ENCODE peak calls at places on chromosomes 2 and 18, in four cellular contexts. W is astrocyte of the spinal cord, F is HCT116, Y is fibroblast of lung. V is an unnamed sample.

GRCh38 chr2:229539628-229540027 is 174.7 kb downstream of the DNER start:
- DNase-seq in W (peak), F (no peak), Y (peak), V (no peak)

GRCh38 chr2:24816404-24816803 is 23.2 kb downstream of the CENPO start:
- DNase-seq in W (no peak), F (no peak), Y (no peak), V (no peak)

GRCh38 chr2:85173909-85174308 is 40.7 kb downstream of the TCF7L1 start:
- DNase-seq in W (no peak), F (no peak), Y (no peak), V (no peak)

GRCh38 chr2:176781570-176782217 is 430.9 kb upstream of the HNRNPA3 start:
- DNase-seq in W (no peak), F (no peak), Y (no peak), V (no peak)

GRCh38 chr2:157375384-157375783 is 49.8 kb upstream of the ERMN start:
- DNase-seq in W (no peak), F (no peak), Y (no peak), V (no peak)

GRCh38 chr2:237964578-237965404 is 2.0 kb upstream of the UBE2F start:
- DNase-seq in W (no peak), F (no peak), Y (peak), V (peak)

GRCh38 chr2:24337958-24338357 is 22.4 kb downstream of the ITSN2 start:
- DNase-seq in W (no peak), F (no peak), Y (no peak), V (no peak)

GRCh38 chr18:79366177-79367094 is 29.3 kb upstream of the NFATC1 start:
- DNase-seq in W (peak), F (no peak), Y (peak), V (peak)

GRCh38 chr2:169761251-169761969 is 27.8 kb downstream of the KLHL23 start:
- DNase-seq in W (no peak), F (no peak), Y (no peak), V (no peak)

GRCh38 chr2:177964892-177965291 is 107.7 kb downstream of the PDE11A start:
- DNase-seq in W (no peak), F (no peak), Y (no peak), V (no peak)

GRCh38 chr2:45024600-45025291 is 15.5 kb upstream of the SIX2 start:
- DNase-seq in W (peak), F (peak), Y (peak), V (peak)

GRCh38 chr2:174176898-174177297 is 71.4 kb downstream of the OLA1 start:
- DNase-seq in W (peak), F (no peak), Y (peak), V (no peak)

GRCh38 chr2:129170570-129170969 is 808.9 kb upstream of the RAB6C start:
- DNase-seq in W (no peak), F (no peak), Y (no peak), V (no peak)

GRCh38 chr2:86238354-86238753 is 39.1 kb downstream of the MRPL35 start:
- DNase-seq in W (no peak), F (no peak), Y (no peak), V (no peak)

GRCh38 chr2:172460780-172461201 is 33.4 kb downstream of the ITGA6 start:
- DNase-seq in W (no peak), F (no peak), Y (no peak), V (no peak)

GRCh38 chr2:119491776-119492525 is 32.3 kb downstream of the SCTR start:
- DNase-seq in W (peak), F (peak), Y (peak), V (peak)

GRCh38 chr2:237501892-237502513 is 15.0 kb downstream of the MLPH start:
- DNase-seq in W (no peak), F (no peak), Y (no peak), V (no peak)

GRCh38 chr2:239991689-239992314 is 33.3 kb downstream of the NDUFA10 start:
- DNase-seq in W (peak), F (peak), Y (peak), V (peak)

GRCh38 chr2:70201225-70201768 is 10.5 kb upstream of the C2orf42 start:
- DNase-seq in W (no peak), F (no peak), Y (no peak), V (no peak)

GRCh38 chr18:6486313-6486712 is 71.6 kb upstream of the L3MBTL4 start:
- DNase-seq in W (no peak), F (no peak), Y (no peak), V (no peak)

DNA sequence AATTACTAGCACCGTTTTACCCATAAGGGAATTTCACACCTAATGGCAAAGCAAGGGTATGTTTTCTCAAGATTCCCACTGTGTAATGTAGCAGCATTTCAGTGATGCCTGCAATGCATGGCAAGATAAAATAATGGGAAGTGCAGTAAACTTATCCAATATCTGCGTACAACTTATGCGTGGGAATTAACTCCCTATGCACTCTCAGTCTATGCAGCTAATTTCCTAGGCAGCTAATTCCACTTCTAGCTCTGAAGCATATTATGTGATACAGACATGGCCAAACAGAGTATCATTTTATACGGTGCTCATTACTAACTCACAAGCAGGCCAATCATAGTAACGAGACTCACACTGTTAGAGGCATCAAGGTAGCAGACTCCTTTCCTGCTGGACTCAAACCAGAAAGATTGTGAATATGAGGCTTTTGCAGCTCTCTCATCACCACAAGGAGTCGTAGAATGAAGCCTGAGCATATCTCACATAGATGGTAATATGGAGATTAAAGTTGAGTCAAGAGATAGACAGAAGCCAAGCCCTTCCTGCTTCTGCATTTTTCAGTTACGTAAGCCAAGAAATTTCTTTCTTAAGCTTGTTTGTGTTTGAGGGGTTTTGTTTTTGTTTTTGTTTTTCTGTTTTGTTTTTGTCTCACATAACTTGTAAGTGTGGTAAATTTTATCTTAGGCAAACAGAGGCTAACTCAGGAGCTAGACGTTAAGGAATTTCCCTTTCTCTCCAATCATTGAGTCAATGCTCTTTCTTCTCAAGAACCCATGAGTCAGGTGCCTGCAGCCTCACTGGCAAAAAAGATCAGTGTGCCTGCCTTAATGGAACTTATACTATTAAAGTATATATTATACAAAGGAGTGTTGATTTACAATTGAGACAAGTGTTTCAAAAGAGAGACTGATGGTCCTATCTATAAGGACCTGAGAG is 34.7 kb upstream of the ITGAV start:
- DNase-seq in W (no peak), F (no peak), Y (peak), V (no peak)
- TF ChIP-seq CTCF in W (peak), F (no peak), Y (no peak), V (no peak)

GRCh38 chr18:45359275-45360009 is 255.8 kb upstream of the SLC14A2 start:
- DNase-seq in W (no peak), F (no peak), Y (no peak), V (no peak)

GRCh38 chr18:45357681-45358470 is 257.4 kb upstream of the SLC14A2 start:
- DNase-seq in W (no peak), F (no peak), Y (peak), V (no peak)

GRCh38 chr18:45352874-45353273 is 262.4 kb upstream of the SLC14A2 start:
- DNase-seq in W (no peak), F (no peak), Y (no peak), V (no peak)

GRCh38 chr18:45353530-45353929 is 261.7 kb upstream of the SLC14A2 start:
- DNase-seq in W (no peak), F (no peak), Y (peak), V (no peak)

DNA sequence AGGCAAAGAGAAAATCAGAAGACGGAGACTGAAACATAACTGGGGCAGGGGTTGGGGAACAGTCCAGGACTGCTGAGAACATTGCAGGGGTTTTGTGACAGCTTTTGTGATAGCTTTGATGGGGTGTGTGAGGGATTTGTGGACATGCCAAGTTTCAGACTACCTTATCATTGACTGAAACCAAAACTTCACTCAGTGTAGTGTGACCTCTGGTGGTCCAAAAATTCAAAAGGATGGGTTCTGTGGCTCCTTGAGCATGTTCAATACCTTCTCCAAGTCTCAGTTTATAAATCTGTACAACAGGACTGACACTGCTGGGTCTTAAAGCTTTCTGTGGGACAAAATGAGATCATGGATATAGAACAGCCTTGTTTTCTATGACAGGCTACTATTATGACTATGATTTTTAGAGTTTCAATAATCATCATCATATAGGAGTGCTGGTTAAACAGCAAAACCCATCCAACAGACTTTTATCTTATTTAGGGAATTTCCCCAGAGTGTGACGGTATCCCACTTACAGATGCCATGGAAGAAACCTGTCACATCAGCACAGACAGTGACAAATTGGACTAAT is 259.2 kb upstream of the SLC14A2 start:
- DNase-seq in W (no peak), F (no peak), Y (no peak), V (no peak)
- TF ChIP-seq CTCF in W (no peak), F (no peak), Y (no peak), V (no peak)

DNA sequence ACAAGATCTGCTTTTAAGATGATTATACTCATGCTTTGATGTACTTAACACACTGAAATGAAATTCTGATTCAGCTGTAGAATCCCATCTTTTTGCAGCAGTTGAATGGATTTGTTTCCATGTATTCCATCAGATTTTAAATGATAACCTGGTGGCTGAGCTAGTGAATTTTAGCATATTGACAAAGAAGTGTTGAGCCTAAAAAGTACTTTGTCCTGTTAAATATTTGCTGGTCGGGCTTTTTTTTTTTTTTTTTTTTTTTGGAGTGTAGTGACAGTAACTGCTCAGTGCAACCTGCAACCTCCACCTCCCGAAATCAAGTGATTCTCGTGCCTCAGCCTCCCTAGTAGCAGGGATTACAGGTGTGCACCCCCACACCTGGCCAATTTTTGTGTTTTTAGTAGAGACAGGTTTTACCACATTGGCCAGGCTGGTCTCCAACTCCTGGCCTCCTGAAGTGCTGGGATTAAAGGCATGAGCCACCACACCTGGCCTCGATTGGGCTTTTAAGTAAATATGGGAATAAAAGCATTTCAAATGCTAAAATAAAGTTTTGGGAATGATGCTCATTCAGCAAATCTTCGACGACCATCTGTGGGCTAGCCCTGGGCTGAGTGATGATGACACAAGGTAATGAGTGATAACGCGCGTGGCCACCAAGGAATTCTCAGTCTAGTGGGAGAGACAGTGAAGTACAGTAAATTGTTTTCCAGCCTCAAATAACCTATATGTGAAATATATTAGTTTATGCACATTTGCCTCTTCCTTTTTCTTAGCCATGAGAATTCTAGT is 2.2 kb downstream of the ELP2 start:
- DNase-seq in W (no peak), F (no peak), Y (no peak), V (no peak)
- TF ChIP-seq CTCF in W (no peak), F (no peak), Y (no peak), V (no peak)

GRCh38 chr2:223669453-223670225 is 67.5 kb upstream of the SCG2 start:
- DNase-seq in W (peak), F (no peak), Y (peak), V (peak)

DNA sequence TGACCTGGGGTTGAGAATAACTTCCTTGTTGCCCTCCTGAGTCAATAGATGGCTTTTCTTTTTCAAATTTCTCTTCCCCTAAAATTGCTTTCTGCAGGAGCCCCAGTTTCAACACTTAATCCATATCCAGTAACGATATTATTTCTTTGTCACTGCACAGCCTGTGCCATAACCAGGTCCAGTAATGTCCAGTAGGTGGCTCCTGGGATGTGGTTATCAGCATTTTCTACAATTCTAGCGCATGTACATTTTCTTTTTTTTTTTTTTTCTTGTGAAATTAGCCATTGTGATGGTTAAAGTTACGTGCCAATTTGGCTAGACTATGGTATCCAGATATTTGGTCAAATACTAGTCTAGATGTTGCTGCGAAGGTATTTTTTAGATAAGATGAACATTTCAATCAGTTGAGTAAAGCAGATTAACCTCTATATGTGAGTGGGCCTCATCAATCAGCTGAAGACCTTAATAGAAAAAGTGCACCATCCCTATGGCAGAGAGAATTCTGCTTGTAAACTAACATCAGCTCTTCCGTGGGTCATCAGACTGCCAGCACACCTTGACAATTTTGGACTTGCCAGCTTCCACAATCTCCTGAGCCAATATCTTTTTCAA is 72.9 kb upstream of the SCG2 start:
- DNase-seq in W (peak), F (peak), Y (peak), V (peak)
- TF ChIP-seq CTCF in W (peak), F (peak), Y (peak), V (peak)

GRCh38 chr2:102588213-102588939 is 31.0 kb upstream of the SLC9A2 start:
- DNase-seq in W (no peak), F (no peak), Y (no peak), V (no peak)

GRCh38 chr2:102589444-102589843 is 29.9 kb upstream of the SLC9A2 start:
- DNase-seq in W (no peak), F (no peak), Y (no peak), V (no peak)

GRCh38 chr2:102591646-102592045 is 27.7 kb upstream of the SLC9A2 start:
- DNase-seq in W (no peak), F (no peak), Y (no peak), V (no peak)

GRCh38 chr2:102593516-102593915 is 25.8 kb upstream of the SLC9A2 start:
- DNase-seq in W (no peak), F (no peak), Y (no peak), V (no peak)

GRCh38 chr2:102592601-102593000 is 26.8 kb upstream of the SLC9A2 start:
- DNase-seq in W (no peak), F (no peak), Y (no peak), V (no peak)
- TF ChIP-seq CTCF in W (peak), F (peak), Y (peak), V (peak)

GRCh38 chr2:110114801-110115200 is 821 bp downstream of the MALL start:
- DNase-seq in W (peak), F (no peak), Y (peak), V (no peak)

GRCh38 chr2:110114007-110114591 is 1.5 kb downstream of the MALL start:
- DNase-seq in W (peak), F (peak), Y (peak), V (no peak)

GRCh38 chr2:110115291-110116032 is at the start of gene MALL:
- DNase-seq in W (peak), F (peak), Y (peak), V (peak)

GRCh38 chr2:110120171-110121051 is 4.8 kb upstream of the MALL start:
- DNase-seq in W (no peak), F (no peak), Y (peak), V (no peak)

GRCh38 chr2:110116033-110116710 is 550 bp upstream of the MALL start:
- DNase-seq in W (peak), F (peak), Y (peak), V (peak)
- TF ChIP-seq CTCF in W (peak), F (no peak), Y (peak), V (peak)

V was measured in foreskin fibroblast.